ENCODE peak calls at places on chromosomes 6 and 20, in four cellular contexts. Z, G, V and U are unnamed samples.

GRCh38 chr6:138242987-138243592 is 24.8 kb upstream of the PBOV1 start:
- DNase-seq in Z (no peak), V (no peak), G (no peak), U (no peak)

GRCh38 chr20:51410586-51411325 is 131.8 kb downstream of the NFATC2 start:
- DNase-seq in V (no peak), G (no peak), Z (no peak), U (no peak)

GRCh38 chr20:37542281-37542680 is 14.6 kb upstream of the BLCAP start:
- DNase-seq in V (no peak), Z (no peak), G (no peak), U (no peak)

GRCh38 chr6:135162678-135163439 is 18.2 kb upstream of the MYB start:
- DNase-seq in V (peak; percentile 62), Z (no peak), G (no peak), U (peak; percentile 43)

GRCh38 chr20:6231551-6231950 is 108.7 kb upstream of the FERMT1 start:
- DNase-seq in G (no peak), V (no peak), Z (no peak), U (no peak)

GRCh38 chr6:159217595-159218275 is 48.5 kb downstream of the FNDC1 start:
- DNase-seq in G (no peak), V (peak; percentile 57), Z (no peak), U (no peak)

GRCh38 chr20:23441850-23442313 is 2.4 kb downstream of the CSTL1 start:
- DNase-seq in Z (peak; percentile 36), G (peak; percentile 68), V (peak; percentile 84), U (peak; percentile 64)

GRCh38 chr6:161101517-161101916 is 109.9 kb downstream of the MAP3K4 start:
- DNase-seq in V (no peak), Z (no peak), G (no peak), U (no peak)

GRCh38 chr6:37114612-37115011 is 55.3 kb upstream of the PIM1 start:
- DNase-seq in Z (no peak), G (no peak), V (no peak), U (no peak)

GRCh38 chr6:20400476-20401402 is 940 bp upstream of the E2F3 start:
- DNase-seq in G (no peak), Z (no peak), V (peak; percentile 15), U (peak; percentile 26)

GRCh38 chr6:26646074-26646473 is 13.5 kb downstream of the ZNF322 start:
- DNase-seq in V (no peak), G (no peak), Z (no peak), U (no peak)

GRCh38 chr6:35327349-35328027 is 14.9 kb upstream of the PPARD start:
- DNase-seq in V (peak; percentile 51), G (no peak), Z (peak; percentile 67), U (peak; percentile 80)

GRCh38 chr6:16182428-16182827 is 53.5 kb downstream of the MYLIP start:
- DNase-seq in Z (no peak), V (no peak), G (no peak), U (no peak)

GRCh38 chr6:16187185-16187584 is 51.2 kb upstream of the GMPR start:
- DNase-seq in Z (no peak), V (no peak), G (no peak), U (no peak)

GRCh38 chr6:16184554-16184953 is 53.8 kb upstream of the GMPR start:
- DNase-seq in Z (no peak), G (no peak), V (no peak), U (no peak)

GRCh38 chr6:16181429-16182359 is 52.8 kb downstream of the MYLIP start:
- DNase-seq in V (no peak), G (no peak), Z (no peak), U (no peak)

DNA sequence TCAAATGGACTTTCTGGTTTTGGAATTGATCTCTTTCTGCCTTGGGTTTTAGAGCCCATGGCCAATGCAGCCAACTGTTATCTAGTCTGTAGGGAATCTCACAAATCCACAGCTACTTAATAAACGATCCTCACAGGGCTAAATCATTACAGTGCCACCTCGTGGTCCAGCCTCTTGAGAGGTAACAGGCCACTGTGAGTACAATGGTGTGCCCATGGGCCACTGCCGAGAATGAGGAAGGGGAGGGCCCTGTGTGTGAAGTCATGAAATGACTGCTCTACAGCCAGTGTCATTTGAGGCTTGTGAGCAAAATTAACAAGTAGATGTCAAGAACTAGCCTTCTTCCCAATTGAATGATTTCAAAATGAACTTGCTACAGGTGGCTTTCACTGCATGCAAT is 54.3 kb upstream of the GMPR start:
- DNase-seq in V (no peak), G (no peak), Z (no peak), U (peak; percentile 40)
- TF ChIP-seq CTCF in V (no peak), G (no peak), Z (no peak), U (peak; percentile 49)

GRCh38 chr20:63218701-63219446 is 2.9 kb upstream of the YTHDF1 start:
- DNase-seq in V (no peak), G (no peak), Z (no peak), U (no peak)
- TF ChIP-seq CTCF in V (no peak), G (no peak), Z (no peak), U (no peak)

GRCh38 chr20:13995086-13995665 is at the start of gene MACROD2:
- DNase-seq in Z (peak; percentile 30), G (peak; percentile 94), V (peak; percentile 92), U (no peak)

GRCh38 chr20:13996265-13996664 is 949 bp downstream of the MACROD2 start:
- DNase-seq in V (no peak), Z (no peak), G (no peak), U (no peak)

GRCh38 chr20:13991311-13991710 is 897 bp upstream of the SEL1L2 start:
- DNase-seq in V (no peak), Z (no peak), G (no peak), U (no peak)

GRCh38 chr20:13990465-13990864 is at the start of gene SEL1L2:
- DNase-seq in G (no peak), Z (no peak), V (peak; percentile 25), U (no peak)

GRCh38 chr20:13995841-13996240 is 525 bp downstream of the MACROD2 start:
- DNase-seq in Z (no peak), G (no peak), V (peak; percentile 26), U (no peak)
- TF ChIP-seq CTCF in Z (no peak), G (no peak), V (peak; percentile 35), U (no peak)

GRCh38 chr6:110409794-110410193 is 5.6 kb downstream of the DDO start:
- DNase-seq in G (no peak), Z (no peak), V (no peak), U (no peak)

GRCh38 chr6:110410534-110410933 is 4.8 kb downstream of the DDO start:
- DNase-seq in G (no peak), Z (no peak), V (no peak), U (no peak)

GRCh38 chr6:110404602-110405001 is 10.8 kb downstream of the DDO start:
- DNase-seq in G (no peak), V (no peak), Z (no peak), U (no peak)

GRCh38 chr6:110412258-110412839 is 3.0 kb downstream of the DDO start:
- DNase-seq in G (no peak), Z (no peak), V (no peak), U (no peak)

DNA sequence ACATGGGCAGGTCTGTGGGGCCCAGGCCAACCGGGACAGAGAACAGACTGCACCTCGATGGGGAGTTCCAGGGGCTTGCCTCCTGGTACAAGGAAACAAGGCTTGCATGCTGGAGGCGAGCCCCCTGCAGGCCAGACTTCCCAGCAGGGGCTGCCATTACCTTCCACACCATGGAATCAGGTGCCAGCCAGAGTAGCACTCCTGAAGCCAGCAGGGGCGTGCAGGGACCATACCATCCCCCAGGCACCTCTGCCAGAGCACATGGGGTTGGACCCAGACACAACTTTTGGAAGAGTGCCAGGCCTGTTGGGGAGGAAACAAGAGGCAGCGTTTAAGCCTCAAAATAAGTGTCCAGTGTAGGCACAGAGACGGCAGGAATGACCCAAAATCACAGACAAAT is 6.5 kb downstream of the DDO start:
- DNase-seq in Z (no peak), V (no peak), G (no peak), U (no peak)
- TF ChIP-seq CTCF in Z (no peak), V (no peak), G (no peak), U (no peak)

DNA sequence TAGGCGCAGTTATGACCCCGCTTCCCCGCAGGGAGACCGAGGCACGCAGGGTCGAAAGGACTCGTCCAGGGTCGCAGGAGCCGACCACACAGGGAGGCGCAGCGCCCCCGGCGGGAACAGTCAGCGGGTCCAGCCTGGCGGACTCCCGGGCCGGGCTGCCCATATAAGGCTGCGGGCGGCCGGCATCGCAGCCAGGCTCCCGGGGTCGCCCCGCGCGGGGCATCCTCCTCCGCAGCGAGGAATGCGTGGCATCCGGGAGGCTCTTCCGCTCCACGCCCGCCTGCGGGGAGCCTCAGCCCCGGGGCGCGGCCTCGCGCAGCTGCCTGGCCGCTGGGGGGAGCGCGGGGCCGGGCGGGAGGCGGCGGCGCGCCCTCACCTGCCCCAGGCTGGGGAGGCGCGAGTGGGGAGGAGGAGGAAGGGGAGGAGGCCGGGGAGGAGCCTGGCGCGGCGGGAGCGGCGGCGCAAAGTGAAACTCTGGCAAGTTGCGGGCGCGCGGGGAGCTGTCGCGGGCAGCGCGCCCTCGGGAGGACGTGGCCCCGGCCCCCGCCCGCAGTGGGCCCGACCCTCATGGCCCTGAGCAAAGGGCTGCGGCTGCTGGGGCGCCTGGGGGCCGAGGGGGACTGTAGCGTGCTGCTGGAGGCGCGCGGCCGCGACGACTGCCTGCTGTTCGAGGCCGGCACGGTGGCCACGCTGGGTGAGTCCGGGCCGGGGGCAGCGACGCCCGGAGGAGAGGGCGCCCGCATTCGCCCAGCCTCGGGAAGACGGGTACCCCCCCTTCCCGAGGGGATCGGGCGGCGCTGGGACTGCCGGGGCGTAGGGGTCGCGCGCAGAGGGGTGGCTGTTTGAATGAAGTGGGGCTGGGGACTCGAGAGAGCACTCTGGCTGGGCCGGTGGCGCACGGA is at the start of gene SYNJ2:
- DNase-seq in Z (peak; percentile 72), V (peak; percentile 54), G (peak; percentile 82), U (peak; percentile 60)
- TF ChIP-seq CTCF in Z (peak; percentile 38), V (peak; percentile 58), G (no peak), U (peak; percentile 28)

DNA sequence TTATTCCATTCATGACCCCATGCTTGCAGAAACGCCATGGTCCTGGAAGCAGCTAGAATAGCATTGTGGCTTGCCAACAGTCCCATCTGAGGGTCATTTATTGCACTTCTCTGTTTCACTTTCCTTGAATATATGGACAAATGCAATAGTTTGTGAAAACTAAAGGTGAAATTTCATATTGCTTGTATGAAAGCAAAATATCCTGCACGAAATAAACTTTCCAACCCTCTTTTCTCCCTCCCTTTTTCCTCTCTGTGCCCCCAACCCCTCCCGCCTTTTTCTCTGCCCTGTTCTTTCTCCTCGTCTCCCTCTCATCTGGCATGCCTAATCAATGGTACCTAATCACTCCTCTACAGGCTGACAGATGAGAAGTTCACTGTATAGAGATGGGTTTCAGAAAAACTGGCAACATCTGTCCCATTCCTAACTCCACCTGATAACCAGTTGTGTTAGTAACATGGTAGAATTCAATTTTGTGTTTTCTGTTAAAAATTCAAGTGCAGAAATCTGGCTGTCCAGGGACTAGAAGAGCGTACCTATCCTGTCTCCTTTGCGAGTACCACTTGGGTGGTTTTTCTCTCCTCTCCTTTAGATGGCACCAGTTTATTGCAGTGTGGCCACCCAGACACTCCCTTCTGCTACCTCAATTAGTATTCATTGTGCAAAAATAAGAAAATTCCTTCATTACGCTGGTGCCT is 198.6 kb downstream of the FOXA2 start:
- DNase-seq in G (no peak), Z (no peak), V (no peak), U (no peak)
- TF ChIP-seq CTCF in G (no peak), Z (no peak), V (no peak), U (peak; percentile 8)

DNA sequence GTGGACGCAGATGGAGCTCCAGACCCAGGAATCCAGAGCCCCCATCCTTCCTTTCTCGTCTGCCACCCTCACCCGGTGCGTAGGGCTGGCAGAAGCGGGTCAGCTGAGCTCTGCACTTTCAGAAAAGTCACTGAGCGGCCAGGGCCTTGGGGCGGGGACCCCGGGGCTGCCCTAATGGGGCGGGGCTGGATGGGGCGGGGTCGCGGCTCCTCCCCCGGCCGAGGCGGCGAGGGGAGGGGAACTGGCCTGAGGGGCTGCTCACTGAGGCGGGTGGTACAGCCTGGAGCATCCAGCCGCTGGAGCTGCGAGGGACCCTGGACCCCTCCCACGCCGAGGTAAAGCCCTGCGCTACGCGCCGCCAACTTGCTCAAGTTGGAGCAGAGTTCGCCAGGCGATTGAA is at the start of the genes DEFB124 and REM1:
- DNase-seq in Z (no peak), G (no peak), V (no peak), U (peak; percentile 26)
- TF ChIP-seq CTCF in Z (no peak), G (no peak), V (no peak), U (no peak)